ENCODE peak calls at places on chromosomes 4 and X, in six cellular contexts. F, A, D, Z, J and X are unnamed samples.

GRCh38 chrX:57977992-57978391 is 67.7 kb upstream of the ZXDA start:
- DNase-seq in F (no peak), A (no peak), D (no peak), Z (no peak), J (no peak), X (peak; percentile 35)

GRCh38 chr4:26360864-26361263 is 40.0 kb downstream of the RBPJ start:
- DNase-seq in F (no peak), A (peak; percentile 15), D (no peak), Z (no peak), J (no peak), X (no peak)

GRCh38 chr4:47827339-47828047 is 10.4 kb downstream of the CORIN start:
- DNase-seq in F (no peak), A (no peak), D (no peak), Z (no peak), J (no peak), X (no peak)

GRCh38 chr4:187357861-187358260 is 634.2 kb upstream of the FAT1 start:
- DNase-seq in F (no peak), A (no peak), D (no peak), Z (no peak), J (no peak), X (no peak)

GRCh38 chrX:112642349-112642748 is 37.4 kb downstream of the LHFPL1 start:
- DNase-seq in F (peak; percentile 77), A (peak; percentile 31), D (peak; percentile 2), Z (peak; percentile 45), J (peak; percentile 61), X (peak; percentile 89)

GRCh38 chrX:69324851-69325250 is 159.6 kb upstream of the PJA1 start:
- DNase-seq in F (no peak), A (no peak), D (no peak), Z (no peak), J (no peak), X (no peak)

GRCh38 chrX:22999696-23000223 is at the start of gene DDX53:
- DNase-seq in F (no peak), A (no peak), D (no peak), Z (no peak), J (no peak), X (no peak)

GRCh38 chr4:10622728-10623127 is 61.8 kb downstream of the CLNK start:
- DNase-seq in F (no peak), A (peak; percentile 19), D (peak; percentile 34), Z (no peak), J (peak; percentile 27), X (peak; percentile 14)

GRCh38 chr4:150006197-150006596 is 72.0 kb upstream of the DCLK2 start:
- DNase-seq in F (no peak), A (no peak), D (no peak), Z (no peak), J (no peak), X (no peak)

GRCh38 chr4:182175788-182176519 is 67.2 kb upstream of the TENM3 start:
- DNase-seq in F (no peak), A (no peak), D (no peak), Z (no peak), J (no peak), X (peak; percentile 25)

GRCh38 chr4:25377572-25377882 is 464 bp downstream of the ANAPC4 start:
- DNase-seq in F (no peak), A (no peak), D (no peak), Z (no peak), J (no peak), X (no peak)

GRCh38 chr4:4259484-4260100 is 11.6 kb upstream of the TMEM128 start:
- DNase-seq in F (peak; percentile 14), A (no peak), D (no peak), Z (no peak), J (no peak), X (peak; percentile 43)

GRCh38 chrX:41119803-41120202 is 34.6 kb downstream of the USP9X start:
- DNase-seq in F (no peak), A (no peak), D (no peak), Z (no peak), J (no peak), X (no peak)

GRCh38 chr4:140689628-140690027 is 66.6 kb downstream of the TBC1D9 start:
- DNase-seq in F (no peak), A (no peak), D (no peak), Z (no peak), J (no peak), X (no peak)